ENCODE peak calls at places on chromosomes 6 and 20, in seven cellular contexts. K is mesenchymal stem cell, W is IMR-90, Q is H1, H is mesendoderm, I is H9, B is neuronal stem cell. Y is an unnamed sample.

GRCh38 chr6:157761926-157762325 is 61.1 kb upstream of the SNX9 start:
- DNase-seq in H (no peak), Q (no peak), B (no peak), K (no peak), W (no peak), I (no peak), Y (no peak)

GRCh38 chr20:57386762-57387161 is 4.4 kb upstream of the RBM38 start:
- DNase-seq in W (no peak), K (no peak), B (no peak), Q (no peak), I (no peak), H (no peak), Y (no peak)

GRCh38 chr6:18742406-18742805 is 355.3 kb downstream of the RNF144B start:
- DNase-seq in W (no peak), B (no peak), I (no peak), H (no peak), Q (no peak), K (no peak), Y (no peak)

GRCh38 chr20:61746147-61746646 is 319.5 kb downstream of the TAF4 start:
- DNase-seq in H (no peak), I (no peak), Q (no peak), K (no peak), B (no peak), W (no peak), Y (no peak)

GRCh38 chr6:24719125-24719931 is at the start of gene C6orf62:
- DNase-seq in K (peak), Q (no peak), B (peak), H (peak), I (no peak), W (peak), Y (peak)

GRCh38 chr6:125203395-125203794 is 49.8 kb downstream of the TPD52L1 start:
- DNase-seq in K (no peak), Q (no peak), I (no peak), W (no peak), H (no peak), B (no peak), Y (peak)

GRCh38 chr6:90538651-90539050 is 48.2 kb downstream of the MAP3K7 start:
- DNase-seq in Q (no peak), H (no peak), I (no peak), W (peak), K (no peak), B (no peak), Y (peak)

GRCh38 chr20:3731944-3732326 is 550 bp upstream of the HSPA12B start:
- DNase-seq in I (peak), Q (peak), K (no peak), B (no peak), H (no peak), W (no peak), Y (no peak)

GRCh38 chr6:87473419-87473903 is 687 bp downstream of the SLC35A1 start:
- DNase-seq in H (no peak), W (peak), K (peak), I (no peak), B (no peak), Q (no peak), Y (peak)

GRCh38 chr6:39847216-39847615 is 55.0 kb downstream of the DAAM2 start:
- DNase-seq in B (no peak), W (no peak), K (no peak), H (no peak), Q (no peak), I (peak), Y (no peak)

GRCh38 chr20:32980131-32980941 is 23.9 kb downstream of the SUN5 start:
- DNase-seq in H (no peak), Q (no peak), K (no peak), B (no peak), I (no peak), W (no peak), Y (no peak)

GRCh38 chr6:6870914-6871313 is 236.8 kb upstream of the RREB1 start:
- DNase-seq in H (no peak), W (no peak), Q (no peak), I (no peak), B (no peak), K (no peak), Y (no peak)

GRCh38 chr6:14634072-14634471 is 516.5 kb downstream of the CD83 start:
- DNase-seq in W (no peak), B (no peak), K (no peak), I (no peak), Q (no peak), H (no peak), Y (no peak)

GRCh38 chr6:35191899-35192298 is 21.9 kb upstream of the SCUBE3 start:
- DNase-seq in H (no peak), Q (no peak), K (no peak), I (no peak), W (no peak), B (no peak), Y (no peak)

GRCh38 chr6:149212892-149213786 is 104.4 kb upstream of the TAB2 start:
- DNase-seq in W (no peak), K (no peak), Q (no peak), B (no peak), H (no peak), I (no peak), Y (no peak)

GRCh38 chr20:10672579-10673127 is 1.1 kb downstream of the JAG1 start:
- DNase-seq in B (no peak), I (no peak), H (peak), Q (peak), K (peak), W (peak), Y (peak)

GRCh38 chr6:129586815-129587214 is 123.2 kb downstream of the ARHGAP18 start:
- DNase-seq in Q (no peak), H (no peak), W (peak), I (no peak), B (no peak), K (no peak), Y (no peak)

GRCh38 chr6:169454204-169454871 is 200.7 kb upstream of the THBS2 start:
- DNase-seq in K (peak), H (peak), Q (no peak), W (peak), I (no peak), B (no peak), Y (peak)

GRCh38 chr6:2480267-2480966 is 235.0 kb upstream of the GMDS start:
- DNase-seq in Q (no peak), I (no peak), W (no peak), B (no peak), H (no peak), K (no peak), Y (no peak)

GRCh38 chr6:91094806-91095475 is 508.1 kb upstream of the MAP3K7 start:
- DNase-seq in I (no peak), B (no peak), K (no peak), W (no peak), Q (no peak), H (no peak), Y (no peak)

GRCh38 chr6:11054722-11055121 is 10.6 kb upstream of the ELOVL2 start:
- DNase-seq in I (no peak), W (peak), Q (no peak), H (no peak), K (peak), B (no peak), Y (no peak)

DNA sequence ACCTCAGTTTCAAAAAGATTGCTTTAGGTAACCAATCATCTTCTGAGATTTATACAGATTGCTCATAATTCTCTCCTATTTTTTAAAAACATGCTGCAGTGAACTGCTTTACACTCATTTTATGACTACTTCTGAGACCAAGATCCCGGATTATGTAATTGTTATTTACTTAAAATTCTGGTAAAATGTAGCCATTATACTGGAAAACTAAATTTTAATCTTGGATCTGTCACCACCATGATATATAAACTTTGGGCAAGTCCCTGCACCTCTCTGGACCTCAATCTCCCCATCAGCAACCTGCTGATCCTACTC is 477 bp upstream of the PROCR start:
- DNase-seq in B (no peak), H (no peak), Q (no peak), K (no peak), I (no peak), W (no peak), Y (no peak)
- H3K23ac ChIP-seq in B (no peak), H (no peak), Q (no peak), K (no peak), I (no peak), W (no peak), Y (no peak)

DNA sequence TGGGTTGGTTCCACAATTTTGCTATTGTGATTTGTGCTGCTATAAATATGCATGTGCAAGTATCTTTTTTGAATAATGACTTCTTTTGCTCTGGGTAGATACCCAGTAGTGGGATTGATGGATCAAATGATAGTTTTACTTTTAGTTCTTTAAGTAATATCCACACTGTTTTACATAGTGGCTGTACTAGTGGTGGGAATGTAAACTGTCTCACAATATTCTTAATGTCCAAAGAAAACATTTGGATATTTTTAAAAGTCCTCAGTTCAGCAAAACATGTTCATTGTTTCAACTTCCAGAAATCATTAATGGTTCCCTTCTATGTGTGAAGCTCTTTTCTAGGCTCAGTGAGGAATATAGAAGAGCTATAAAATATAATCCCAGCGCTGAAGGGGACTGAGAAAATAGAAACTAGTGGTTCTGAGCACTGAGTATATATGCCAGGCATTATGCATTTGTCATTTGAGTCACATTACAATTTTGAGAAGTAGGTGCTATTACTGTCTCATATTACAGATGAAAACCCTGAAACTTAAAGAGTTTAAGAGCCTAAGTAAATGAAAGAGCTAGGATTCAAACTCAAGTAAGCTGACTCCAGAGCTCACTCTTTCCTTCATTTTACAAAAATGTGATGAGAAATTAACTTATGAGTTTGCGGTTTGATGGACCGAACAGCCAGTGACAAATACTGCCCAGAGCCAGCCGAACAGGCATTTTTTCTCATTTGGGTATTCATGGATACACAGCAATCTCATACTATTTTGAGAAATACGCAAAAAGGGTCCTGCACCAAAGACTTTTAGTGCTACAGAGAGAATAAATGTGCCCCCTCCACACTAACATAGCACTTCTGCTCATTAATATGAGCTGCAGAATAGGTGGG is 250.1 kb downstream of the TBX18 start:
- DNase-seq in H (no peak), W (no peak), Q (no peak), K (no peak), B (no peak), I (no peak), Y (no peak)
- H3K4ac ChIP-seq in H (no peak), W (no peak), Q (no peak), K (no peak), B (no peak), I (no peak), Y (no peak)

DNA sequence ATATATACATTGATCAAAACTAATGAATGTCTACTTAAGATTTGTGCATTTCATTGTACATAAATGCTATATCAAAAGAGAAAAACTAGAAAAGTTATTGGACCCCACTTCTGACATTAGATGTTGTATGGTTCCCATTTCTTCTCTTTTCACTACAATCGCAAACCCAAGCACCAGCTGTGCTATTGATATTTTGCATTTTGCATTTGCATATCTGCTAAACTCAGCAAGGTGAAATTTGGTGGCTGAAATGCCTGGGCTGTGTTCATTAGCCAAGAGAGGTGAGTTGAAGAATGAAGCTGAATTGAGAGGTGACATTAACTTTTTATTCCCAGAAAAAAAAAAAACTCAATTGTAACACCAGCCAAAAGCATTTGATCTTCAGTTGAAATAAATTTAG is 232.1 kb upstream of the TENT5A start:
- DNase-seq in Q (no peak), B (no peak), I (no peak), K (no peak), W (no peak), H (no peak), Y (no peak)
- H3K23ac ChIP-seq in Q (no peak), B (no peak), I (no peak), K (no peak), W (no peak), H (no peak), Y (no peak)

GRCh38 chr20:38316341-38316740 is 12.4 kb downstream of the BPI start:
- DNase-seq in H (no peak), K (no peak), W (no peak), I (no peak), Q (no peak), B (no peak), Y (no peak)
- H3K4ac ChIP-seq in H (no peak), K (no peak), W (no peak), I (no peak), Q (no peak), B (no peak), Y (no peak)

GRCh38 chr6:32196682-32197616 is 4.5 kb upstream of the GPSM3 start:
- DNase-seq in H (peak), Q (peak), W (peak), I (peak), B (no peak), K (peak), Y (peak)
- H3K23ac ChIP-seq in H (no peak), Q (no peak), W (peak), I (no peak), B (peak), K (no peak), Y (no peak)

DNA sequence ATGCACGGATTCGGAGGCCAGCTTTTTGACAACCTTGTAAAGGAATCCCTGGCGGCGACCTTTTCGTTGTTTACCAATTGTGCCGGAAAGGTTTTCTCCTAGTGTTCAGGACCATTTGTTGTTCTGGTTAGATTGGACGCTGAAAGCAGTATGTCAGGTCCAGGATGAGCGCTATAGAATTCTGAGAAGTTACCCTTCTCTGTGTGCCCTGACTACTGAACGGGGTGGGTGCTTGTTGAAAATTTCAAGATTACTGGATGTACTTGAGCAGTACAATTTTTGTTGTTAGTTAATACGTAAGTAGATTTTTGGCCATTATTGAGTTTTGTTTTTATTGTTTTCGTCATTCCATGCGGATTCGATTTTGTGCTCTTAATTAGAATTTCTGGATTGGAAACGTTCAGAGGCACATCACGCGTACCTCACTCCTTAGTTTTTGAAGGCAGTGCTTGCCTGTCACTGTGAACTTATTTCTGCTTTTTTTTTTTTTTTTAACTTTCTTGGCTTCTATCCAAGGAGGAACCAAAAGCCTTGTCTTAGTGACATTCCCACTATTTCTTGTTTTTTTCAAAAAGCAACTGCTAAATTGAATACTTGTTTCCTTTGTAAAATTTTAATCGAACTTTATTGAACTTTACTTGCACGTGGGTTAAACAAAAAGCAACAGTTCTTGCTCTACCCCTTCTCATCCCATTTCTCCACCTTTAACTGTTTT is 898 bp downstream of the XRN2 start:
- DNase-seq in W (peak), H (no peak), K (peak), I (no peak), B (no peak), Q (no peak), Y (no peak)
- H3K4ac ChIP-seq in W (peak), H (no peak), K (peak), I (no peak), B (no peak), Q (no peak), Y (peak)

GRCh38 chr6:25726122-25726911 is 28.2 kb upstream of the SLC17A4 start:
- DNase-seq in B (no peak), W (no peak), H (no peak), I (no peak), K (no peak), Q (no peak), Y (no peak)
- H3K23ac ChIP-seq in B (no peak), W (no peak), H (no peak), I (no peak), K (no peak), Q (no peak), Y (no peak)

Y was measured in trophoblast cell.